ENCODE peak calls at places on chromosomes 3 and 15, in six cellular contexts. One of them, this sample, is unnamed.

GRCh38 chr3:46845397-46845859 is 17.8 kb downstream of the MYL3 start:
- DNase-seq in stimulated activated CD4-positive, alpha-beta T cell treated with anti-CD3 and anti-CD28 coated beads, Interleukin-12 subunit alpha, Interleukin-12 subunit beta, amount 100 ng/mL, for 24 hours: no peak
- DNase-seq in tibial artery: peak; percentile 71
- DNase-seq in mesothelial cell of epicardium: peak; percentile 51
- DNase-seq in hippocampal formation: peak; percentile 25
- DNase-seq in H7: peak; percentile 87
- DNase-seq in this sample: no peak

GRCh38 chr3:175255698-175256097 is 396.6 kb downstream of the NAALADL2 start:
- DNase-seq in hippocampal formation: no peak
- DNase-seq in H7: no peak
- DNase-seq in tibial artery: no peak
- DNase-seq in mesothelial cell of epicardium: no peak
- DNase-seq in stimulated activated CD4-positive, alpha-beta T cell treated with anti-CD3 and anti-CD28 coated beads, Interleukin-12 subunit alpha, Interleukin-12 subunit beta, amount 100 ng/mL, for 24 hours: no peak
- DNase-seq in this sample: no peak

GRCh38 chr3:79973917-79974595 is 206.3 kb upstream of the ROBO1 start:
- DNase-seq in H7: no peak
- DNase-seq in hippocampal formation: no peak
- DNase-seq in mesothelial cell of epicardium: no peak
- DNase-seq in tibial artery: no peak
- DNase-seq in stimulated activated CD4-positive, alpha-beta T cell treated with anti-CD3 and anti-CD28 coated beads, Interleukin-12 subunit alpha, Interleukin-12 subunit beta, amount 100 ng/mL, for 24 hours: no peak
- DNase-seq in this sample: no peak

GRCh38 chr3:106337116-106337515 is 468.3 kb upstream of the CBLB start:
- DNase-seq in mesothelial cell of epicardium: no peak
- DNase-seq in tibial artery: no peak
- DNase-seq in stimulated activated CD4-positive, alpha-beta T cell treated with anti-CD3 and anti-CD28 coated beads, Interleukin-12 subunit alpha, Interleukin-12 subunit beta, amount 100 ng/mL, for 24 hours: no peak
- DNase-seq in H7: no peak
- DNase-seq in hippocampal formation: no peak
- DNase-seq in this sample: no peak

GRCh38 chr15:37221671-37222207 is 121.4 kb upstream of the MEIS2 start:
- DNase-seq in hippocampal formation: no peak
- DNase-seq in H7: no peak
- DNase-seq in tibial artery: no peak
- DNase-seq in stimulated activated CD4-positive, alpha-beta T cell treated with anti-CD3 and anti-CD28 coated beads, Interleukin-12 subunit alpha, Interleukin-12 subunit beta, amount 100 ng/mL, for 24 hours: no peak
- DNase-seq in mesothelial cell of epicardium: no peak
- DNase-seq in this sample: no peak

GRCh38 chr3:126937533-126938432 is 45.1 kb upstream of the PLXNA1 start:
- DNase-seq in stimulated activated CD4-positive, alpha-beta T cell treated with anti-CD3 and anti-CD28 coated beads, Interleukin-12 subunit alpha, Interleukin-12 subunit beta, amount 100 ng/mL, for 24 hours: no peak
- DNase-seq in hippocampal formation: no peak
- DNase-seq in H7: no peak
- DNase-seq in mesothelial cell of epicardium: no peak
- DNase-seq in tibial artery: peak; percentile 18
- DNase-seq in this sample: no peak

GRCh38 chr3:192187485-192188051 is 539.8 kb downstream of the FGF12 start:
- DNase-seq in tibial artery: no peak
- DNase-seq in hippocampal formation: no peak
- DNase-seq in mesothelial cell of epicardium: no peak
- DNase-seq in H7: peak; percentile 17
- DNase-seq in stimulated activated CD4-positive, alpha-beta T cell treated with anti-CD3 and anti-CD28 coated beads, Interleukin-12 subunit alpha, Interleukin-12 subunit beta, amount 100 ng/mL, for 24 hours: no peak
- DNase-seq in this sample: no peak

GRCh38 chr15:39199076-39199475 is 381.8 kb upstream of the THBS1 start:
- DNase-seq in mesothelial cell of epicardium: no peak
- DNase-seq in stimulated activated CD4-positive, alpha-beta T cell treated with anti-CD3 and anti-CD28 coated beads, Interleukin-12 subunit alpha, Interleukin-12 subunit beta, amount 100 ng/mL, for 24 hours: no peak
- DNase-seq in hippocampal formation: no peak
- DNase-seq in tibial artery: no peak
- DNase-seq in H7: no peak
- DNase-seq in this sample: no peak

GRCh38 chr3:132550579-132551305 is 46.3 kb upstream of the ACKR4 start:
- DNase-seq in stimulated activated CD4-positive, alpha-beta T cell treated with anti-CD3 and anti-CD28 coated beads, Interleukin-12 subunit alpha, Interleukin-12 subunit beta, amount 100 ng/mL, for 24 hours: no peak
- DNase-seq in tibial artery: no peak
- DNase-seq in hippocampal formation: no peak
- DNase-seq in H7: no peak
- DNase-seq in mesothelial cell of epicardium: no peak
- DNase-seq in this sample: no peak

GRCh38 chr3:108879915-108880314 is 57.3 kb downstream of the TRAT1 start:
- DNase-seq in tibial artery: no peak
- DNase-seq in hippocampal formation: no peak
- DNase-seq in stimulated activated CD4-positive, alpha-beta T cell treated with anti-CD3 and anti-CD28 coated beads, Interleukin-12 subunit alpha, Interleukin-12 subunit beta, amount 100 ng/mL, for 24 hours: no peak
- DNase-seq in mesothelial cell of epicardium: no peak
- DNase-seq in H7: peak; percentile 38
- DNase-seq in this sample: no peak

GRCh38 chr15:100740105-100740504 is 137.7 kb downstream of the ASB7 start:
- DNase-seq in mesothelial cell of epicardium: no peak
- DNase-seq in H7: no peak
- DNase-seq in stimulated activated CD4-positive, alpha-beta T cell treated with anti-CD3 and anti-CD28 coated beads, Interleukin-12 subunit alpha, Interleukin-12 subunit beta, amount 100 ng/mL, for 24 hours: no peak
- DNase-seq in tibial artery: no peak
- DNase-seq in hippocampal formation: no peak
- DNase-seq in this sample: no peak

GRCh38 chr15:48021336-48022086 is 99.3 kb upstream of the SLC24A5 start:
- DNase-seq in mesothelial cell of epicardium: no peak
- DNase-seq in tibial artery: no peak
- DNase-seq in stimulated activated CD4-positive, alpha-beta T cell treated with anti-CD3 and anti-CD28 coated beads, Interleukin-12 subunit alpha, Interleukin-12 subunit beta, amount 100 ng/mL, for 24 hours: no peak
- DNase-seq in hippocampal formation: no peak
- DNase-seq in H7: no peak
- DNase-seq in this sample: no peak

GRCh38 chr3:141242035-141242721 is 10.6 kb downstream of the PXYLP1 start:
- DNase-seq in mesothelial cell of epicardium: no peak
- DNase-seq in stimulated activated CD4-positive, alpha-beta T cell treated with anti-CD3 and anti-CD28 coated beads, Interleukin-12 subunit alpha, Interleukin-12 subunit beta, amount 100 ng/mL, for 24 hours: no peak
- DNase-seq in tibial artery: peak; percentile 55
- DNase-seq in hippocampal formation: no peak
- DNase-seq in H7: no peak
- DNase-seq in this sample: no peak

GRCh38 chr3:52558436-52558835 is 22.0 kb downstream of the UQCC5 start:
- DNase-seq in hippocampal formation: no peak
- DNase-seq in H7: no peak
- DNase-seq in mesothelial cell of epicardium: no peak
- DNase-seq in stimulated activated CD4-positive, alpha-beta T cell treated with anti-CD3 and anti-CD28 coated beads, Interleukin-12 subunit alpha, Interleukin-12 subunit beta, amount 100 ng/mL, for 24 hours: no peak
- DNase-seq in tibial artery: no peak
- DNase-seq in this sample: no peak

GRCh38 chr3:45754461-45754860 is 41.9 kb downstream of the SLC6A20 start:
- DNase-seq in hippocampal formation: no peak
- DNase-seq in H7: no peak
- DNase-seq in tibial artery: no peak
- DNase-seq in stimulated activated CD4-positive, alpha-beta T cell treated with anti-CD3 and anti-CD28 coated beads, Interleukin-12 subunit alpha, Interleukin-12 subunit beta, amount 100 ng/mL, for 24 hours: no peak
- DNase-seq in mesothelial cell of epicardium: no peak
- DNase-seq in this sample: no peak

This sample was measured in substantia nigra.